ENCODE peak calls at places on chromosome 1, in five cellular contexts. Y, N, S, Q and P are unnamed samples.
A peak's percentile ranks its signal among the peaks of the same experiment; 100 is the strongest.

GRCh38 chr1:169595764-169596711 is 9.8 kb upstream of the F5 start:
- DNase-seq in Y (no peak), N (peak; percentile 38), S (no peak), Q (peak; percentile 20), P (peak; percentile 23)

GRCh38 chr1:58447891-58448290 is 98.6 kb downstream of the OMA1 start:
- DNase-seq in Y (no peak), N (no peak), S (no peak), Q (no peak), P (no peak)

GRCh38 chr1:111436726-111437125 is 9.2 kb upstream of the OVGP1 start:
- DNase-seq in Y (no peak), N (no peak), S (no peak), Q (no peak), P (no peak)

GRCh38 chr1:222761171-222761570 is 24.2 kb downstream of the FAM177B start:
- DNase-seq in Y (no peak), N (no peak), S (no peak), Q (no peak), P (no peak)

GRCh38 chr1:35571263-35571662 is 1.9 kb upstream of the TFAP2E start:
- DNase-seq in Y (no peak), N (no peak), S (no peak), Q (no peak), P (no peak)

GRCh38 chr1:160117709-160118183 is 2.2 kb downstream of the ATP1A2 start:
- DNase-seq in Y (peak; percentile 82), N (no peak), S (no peak), Q (no peak), P (no peak)

GRCh38 chr1:36986241-36986955 is 47.9 kb downstream of the GRIK3 start:
- DNase-seq in Y (no peak), N (no peak), S (no peak), Q (no peak), P (no peak)

GRCh38 chr1:164912290-164912689 is 353.3 kb downstream of the PBX1 start:
- DNase-seq in Y (no peak), N (no peak), S (no peak), Q (no peak), P (no peak)

GRCh38 chr1:22104865-22105437 is 37.9 kb downstream of the WNT4 start:
- DNase-seq in Y (no peak), N (no peak), S (no peak), Q (peak; percentile 74), P (no peak)

GRCh38 chr1:204241050-204241449 is 27.3 kb upstream of the GOLT1A start:
- DNase-seq in Y (no peak), N (no peak), S (no peak), Q (no peak), P (peak; percentile 24)

GRCh38 chr1:218421531-218421930 is 76.4 kb downstream of the TGFB2 start:
- DNase-seq in Y (no peak), N (no peak), S (no peak), Q (no peak), P (no peak)

GRCh38 chr1:234781241-234782056 is 171.5 kb upstream of the IRF2BP2 start:
- DNase-seq in Y (no peak), N (peak; percentile 57), S (no peak), Q (no peak), P (no peak)

GRCh38 chr1:203871114-203871875 is 9.9 kb downstream of the SNRPE start:
- DNase-seq in Y (peak; percentile 24), N (peak; percentile 62), S (no peak), Q (peak; percentile 13), P (peak; percentile 49)

GRCh38 chr1:221912230-221912629 is 170.3 kb upstream of the DUSP10 start:
- DNase-seq in Y (no peak), N (no peak), S (no peak), Q (no peak), P (no peak)

GRCh38 chr1:212752934-212753497 is 38.6 kb downstream of the NSL1 start:
- DNase-seq in Y (no peak), N (no peak), S (no peak), Q (no peak), P (no peak)
- H3K4me3 ChIP-seq in Y (no peak overlapping the region), N (no peak overlapping the region), S (peak overlapping the region; percentile 54), Q (peak overlapping the region; percentile 27), P (no peak overlapping the region)

DNA sequence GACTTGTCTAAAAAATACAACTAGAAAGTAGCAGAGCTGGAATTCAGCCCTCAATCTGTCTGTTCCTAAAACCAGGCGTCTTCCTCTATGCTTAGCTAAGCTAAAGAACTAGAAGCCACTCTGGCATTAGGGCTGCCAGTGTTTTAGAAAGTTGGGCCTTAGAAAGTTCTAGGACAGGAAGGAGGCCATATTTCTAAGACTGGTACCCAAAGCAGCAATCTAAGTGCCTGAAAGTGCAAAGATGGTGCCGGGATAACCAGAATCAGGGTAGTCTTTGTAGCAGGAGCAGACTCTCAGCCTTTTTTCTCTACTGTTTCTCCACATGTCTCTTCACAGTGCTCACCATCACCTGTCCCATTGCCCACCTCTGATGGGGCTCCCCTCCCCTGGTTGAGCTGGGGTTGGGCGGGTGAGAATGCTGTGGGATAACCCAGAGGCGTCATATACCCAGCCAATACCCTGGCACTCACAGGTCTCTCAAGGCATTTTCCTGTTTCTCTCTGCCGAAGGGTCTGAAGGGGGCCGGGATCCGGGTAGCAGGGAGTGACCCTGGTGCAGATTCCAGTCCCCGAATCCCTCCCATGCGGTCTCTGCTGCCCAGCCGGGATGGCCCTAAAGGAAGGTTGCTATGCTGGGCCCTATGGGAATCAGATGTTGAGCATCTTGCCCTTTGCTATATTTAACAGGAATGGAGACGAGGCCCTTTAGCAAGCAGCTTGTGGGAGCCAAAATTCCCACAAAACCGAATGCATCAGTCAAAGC is 1.1 kb upstream of the RCSD1 start:
- DNase-seq in Y (no peak), N (no peak), S (no peak), Q (no peak), P (no peak)
- H3K27ac ChIP-seq in Y (no peak overlapping the region), N (no peak overlapping the region), S (no peak overlapping the region), Q (peak overlapping the region; percentile 94), P (peak overlapping the region; percentile 95)

GRCh38 chr1:170663441-170664282 is at the start of gene PRRX1:
- DNase-seq in Y (no peak), N (no peak), S (no peak), Q (no peak), P (no peak)

GRCh38 chr1:170664283-170664827 is 424 bp downstream of the PRRX1 start:
- DNase-seq in Y (peak; percentile 48), N (no peak), S (no peak), Q (no peak), P (no peak)

GRCh38 chr1:170661646-170662411 is 2.1 kb upstream of the PRRX1 start:
- DNase-seq in Y (no peak), N (no peak), S (no peak), Q (no peak), P (no peak)

GRCh38 chr1:170662561-170662971 is 1.4 kb upstream of the PRRX1 start:
- DNase-seq in Y (no peak), N (no peak), S (no peak), Q (no peak), P (no peak)

DNA sequence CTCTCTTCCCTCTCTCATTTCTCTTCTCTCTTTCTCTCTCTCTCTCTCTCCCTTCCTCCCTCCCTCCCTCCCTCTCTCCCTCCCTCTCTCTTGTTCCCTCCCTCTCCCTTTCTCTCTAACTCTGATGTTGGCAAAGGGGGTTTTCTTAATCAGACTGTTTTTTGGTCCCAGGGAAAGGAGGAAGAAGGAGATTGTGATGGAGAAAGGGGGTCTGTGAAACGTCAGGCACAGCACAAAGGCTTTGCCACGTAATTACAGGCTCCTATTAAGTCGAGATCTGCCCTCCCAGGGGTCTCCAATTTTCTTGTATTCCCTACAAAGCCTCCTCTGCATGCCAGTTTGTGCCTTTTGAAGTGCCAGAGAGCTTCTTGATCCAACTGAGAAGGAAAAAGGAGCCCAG is 920 bp upstream of the PRRX1 start:
- DNase-seq in Y (no peak), N (no peak), S (no peak), Q (no peak), P (no peak)
- H3K4me3 ChIP-seq in Y (peak overlapping the region; percentile 41), N (no peak overlapping the region), S (peak overlapping the region; percentile 96), Q (no peak overlapping the region), P (no peak overlapping the region)

GRCh38 chr1:206923009-206923960 is 1.5 kb upstream of the FCMR start:
- DNase-seq in Y (no peak), N (no peak), S (no peak), Q (peak; percentile 89), P (no peak)

GRCh38 chr1:206924549-206925115 is 2.9 kb upstream of the FCMR start:
- DNase-seq in Y (no peak), N (no peak), S (no peak), Q (no peak), P (no peak)

GRCh38 chr1:206923961-206924548 is 2.3 kb upstream of the FCMR start:
- DNase-seq in Y (no peak), N (no peak), S (no peak), Q (no peak), P (no peak)

GRCh38 chr1:206922524-206922923 is 783 bp upstream of the FCMR start:
- DNase-seq in Y (no peak), N (no peak), S (no peak), Q (no peak), P (no peak)

GRCh38 chr1:206921772-206922265 is at the start of gene FCMR:
- DNase-seq in Y (no peak), N (peak; percentile 20), S (no peak), Q (peak; percentile 83), P (peak; percentile 86)
- H3K27ac ChIP-seq in Y (no peak within 1 kb of the TSS), N (no peak within 1 kb of the TSS), S (no peak within 1 kb of the TSS), Q (peak within 1 kb of the TSS; percentile 90), P (peak within 1 kb of the TSS; percentile 65)

DNA sequence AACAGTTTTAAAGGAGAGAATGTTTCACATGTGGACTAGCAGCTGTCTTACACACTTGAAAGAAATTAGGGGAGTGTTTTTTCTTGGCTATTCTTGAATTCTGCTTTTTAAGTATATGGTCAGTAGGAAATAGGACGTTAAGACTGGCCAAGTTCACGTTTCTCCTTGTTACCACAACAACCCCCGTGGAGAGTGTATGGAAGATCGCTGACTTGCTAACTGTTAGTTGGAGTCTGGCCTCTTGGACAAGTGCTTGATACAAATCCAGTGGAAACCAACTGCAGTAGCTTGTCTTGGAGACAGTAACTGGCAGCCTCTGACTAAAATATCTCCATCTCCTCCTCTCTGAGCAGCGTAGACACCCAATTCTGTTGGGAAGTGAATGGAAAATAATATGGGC is 3.8 kb upstream of the NFIA start:
- DNase-seq in Y (no peak), N (no peak), S (no peak), Q (no peak), P (no peak)
- H3K4me3 ChIP-seq in Y (peak overlapping the region; percentile 38), N (no peak overlapping the region), S (peak overlapping the region; percentile 77), Q (peak overlapping the region; percentile 73), P (peak overlapping the region; percentile 52)

DNA sequence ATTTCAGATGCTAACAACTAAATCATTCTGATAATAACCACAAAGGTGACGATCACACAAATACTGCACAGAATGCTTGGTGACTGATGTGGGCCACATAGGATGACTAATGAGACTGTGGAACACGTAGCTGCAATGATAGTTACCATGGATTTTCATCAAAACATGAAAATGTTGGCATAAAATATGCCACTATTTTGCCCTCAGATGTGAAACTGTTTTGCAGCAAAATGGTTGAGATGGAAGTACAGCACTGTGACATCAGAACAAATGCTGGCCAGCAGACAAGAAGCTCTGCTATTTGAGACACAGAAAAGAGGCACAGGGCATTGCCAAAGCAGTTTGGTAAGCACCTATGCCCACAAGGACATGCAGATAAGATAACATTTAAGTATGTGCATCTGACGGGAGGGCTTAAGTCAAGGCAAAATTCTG is 83.8 kb downstream of the NIBAN1 start:
- DNase-seq in Y (no peak), N (no peak), S (peak; percentile 36), Q (no peak), P (no peak)
- H3K27ac ChIP-seq in Y (no peak overlapping the region), N (no peak overlapping the region), S (peak overlapping the region; percentile 68), Q (no peak overlapping the region), P (no peak overlapping the region)